ENCODE peak calls at places on chromosomes 16 and 17, in ten cellular contexts. One of them, this sample, is unnamed.
A peak's percentile ranks its signal among the peaks of the same experiment; 100 is the strongest.

GRCh38 chr17:29495011-29495410 is 71.8 kb downstream of the ABHD15 start:
- DNase-seq in transverse colon: no peak
- DNase-seq in upper lobe of left lung: no peak
- DNase-seq in HCT116: no peak
- DNase-seq in sigmoid colon: no peak
- DNase-seq in prostate gland: no peak
- DNase-seq in spleen: no peak
- DNase-seq in endothelial cell of umbilical vein: no peak
- DNase-seq in esophagus muscularis mucosa: no peak
- DNase-seq in breast epithelium: no peak
- DNase-seq in this sample: no peak

GRCh38 chr16:10521681-10522274 is 58.6 kb downstream of the EMP2 start:
- DNase-seq in transverse colon: peak; percentile 70
- DNase-seq in upper lobe of left lung: peak; percentile 35
- DNase-seq in HCT116: peak; percentile 42
- DNase-seq in sigmoid colon: peak; percentile 76
- DNase-seq in prostate gland: peak; percentile 47
- DNase-seq in spleen: no peak
- DNase-seq in endothelial cell of umbilical vein: peak; percentile 49
- DNase-seq in esophagus muscularis mucosa: no peak
- DNase-seq in breast epithelium: no peak
- DNase-seq in this sample: no peak

GRCh38 chr16:59971264-59971663 is 1237.1 kb upstream of the GOT2 start:
- DNase-seq in transverse colon: no peak
- DNase-seq in upper lobe of left lung: no peak
- DNase-seq in HCT116: no peak
- DNase-seq in sigmoid colon: no peak
- DNase-seq in prostate gland: no peak
- DNase-seq in spleen: no peak
- DNase-seq in endothelial cell of umbilical vein: peak; percentile 71
- DNase-seq in esophagus muscularis mucosa: no peak
- DNase-seq in breast epithelium: no peak
- DNase-seq in this sample: no peak

GRCh38 chr17:47800686-47801085 is 20.9 kb downstream of the OSBPL7 start:
- DNase-seq in transverse colon: no peak
- DNase-seq in upper lobe of left lung: no peak
- DNase-seq in HCT116: no peak
- DNase-seq in sigmoid colon: no peak
- DNase-seq in prostate gland: no peak
- DNase-seq in spleen: no peak
- DNase-seq in endothelial cell of umbilical vein: no peak
- DNase-seq in esophagus muscularis mucosa: no peak
- DNase-seq in breast epithelium: no peak
- DNase-seq in this sample: peak; percentile 85

GRCh38 chr17:42537826-42538451 is 1.9 kb downstream of the NAGLU start:
- DNase-seq in transverse colon: no peak
- DNase-seq in upper lobe of left lung: no peak
- DNase-seq in HCT116: no peak
- DNase-seq in sigmoid colon: no peak
- DNase-seq in prostate gland: no peak
- DNase-seq in spleen: no peak
- DNase-seq in endothelial cell of umbilical vein: no peak
- DNase-seq in esophagus muscularis mucosa: no peak
- DNase-seq in breast epithelium: no peak
- DNase-seq in this sample: no peak

GRCh38 chr17:28551421-28552186 is 820 bp downstream of the UNC119 start:
- DNase-seq in transverse colon: no peak
- DNase-seq in upper lobe of left lung: no peak
- DNase-seq in HCT116: no peak
- DNase-seq in sigmoid colon: no peak
- DNase-seq in prostate gland: no peak
- DNase-seq in spleen: peak; percentile 76
- DNase-seq in endothelial cell of umbilical vein: peak; percentile 24
- DNase-seq in esophagus muscularis mucosa: no peak
- DNase-seq in breast epithelium: no peak
- DNase-seq in this sample: no peak

GRCh38 chr17:27511154-27511553 is 54.9 kb downstream of the KSR1 start:
- DNase-seq in transverse colon: no peak
- DNase-seq in upper lobe of left lung: no peak
- DNase-seq in HCT116: no peak
- DNase-seq in sigmoid colon: no peak
- DNase-seq in prostate gland: no peak
- DNase-seq in spleen: no peak
- DNase-seq in endothelial cell of umbilical vein: no peak
- DNase-seq in esophagus muscularis mucosa: no peak
- DNase-seq in breast epithelium: no peak
- DNase-seq in this sample: no peak

GRCh38 chr16:10982430-10983174 is 38.2 kb downstream of the CLEC16A start:
- DNase-seq in transverse colon: no peak
- DNase-seq in upper lobe of left lung: no peak
- DNase-seq in HCT116: no peak
- DNase-seq in sigmoid colon: no peak
- DNase-seq in prostate gland: no peak
- DNase-seq in spleen: no peak
- DNase-seq in endothelial cell of umbilical vein: peak; percentile 29
- DNase-seq in esophagus muscularis mucosa: no peak
- DNase-seq in breast epithelium: no peak
- DNase-seq in this sample: no peak

GRCh38 chr17:80916246-80916645 is 75.4 kb upstream of the CHMP6 start:
- DNase-seq in transverse colon: no peak
- DNase-seq in upper lobe of left lung: no peak
- DNase-seq in HCT116: no peak
- DNase-seq in sigmoid colon: no peak
- DNase-seq in prostate gland: no peak
- DNase-seq in spleen: peak; percentile 36
- DNase-seq in endothelial cell of umbilical vein: no peak
- DNase-seq in esophagus muscularis mucosa: no peak
- DNase-seq in breast epithelium: no peak
- DNase-seq in this sample: no peak

GRCh38 chr17:6366144-6366755 is 68.7 kb downstream of the AIPL1 start:
- DNase-seq in transverse colon: no peak
- DNase-seq in upper lobe of left lung: no peak
- DNase-seq in HCT116: peak; percentile 53
- DNase-seq in sigmoid colon: no peak
- DNase-seq in prostate gland: no peak
- DNase-seq in spleen: no peak
- DNase-seq in endothelial cell of umbilical vein: no peak
- DNase-seq in esophagus muscularis mucosa: peak; percentile 89
- DNase-seq in breast epithelium: no peak
- DNase-seq in this sample: peak; percentile 92

GRCh38 chr17:37438141-37438540 is 31.5 kb downstream of the TADA2A start:
- DNase-seq in transverse colon: no peak
- DNase-seq in upper lobe of left lung: no peak
- DNase-seq in HCT116: no peak
- DNase-seq in sigmoid colon: no peak
- DNase-seq in prostate gland: no peak
- DNase-seq in spleen: no peak
- DNase-seq in endothelial cell of umbilical vein: peak; percentile 23
- DNase-seq in esophagus muscularis mucosa: no peak
- DNase-seq in breast epithelium: no peak
- DNase-seq in this sample: no peak

GRCh38 chr16:1472974-1473373 is 1.9 kb downstream of the CLCN7 start:
- DNase-seq in transverse colon: no peak
- DNase-seq in upper lobe of left lung: no peak
- DNase-seq in HCT116: no peak
- DNase-seq in sigmoid colon: no peak
- DNase-seq in prostate gland: no peak
- DNase-seq in spleen: no peak
- DNase-seq in endothelial cell of umbilical vein: no peak
- DNase-seq in esophagus muscularis mucosa: no peak
- DNase-seq in breast epithelium: no peak
- DNase-seq in this sample: no peak
- TF ChIP-seq POLR2A in transverse colon: no peak
- TF ChIP-seq POLR2A in upper lobe of left lung: no peak
- TF ChIP-seq POLR2A in HCT116: no peak
- TF ChIP-seq POLR2A in sigmoid colon: no peak
- TF ChIP-seq POLR2A in prostate gland: no peak
- TF ChIP-seq POLR2A in spleen: no peak
- TF ChIP-seq POLR2A in endothelial cell of umbilical vein: no peak
- TF ChIP-seq POLR2A in esophagus muscularis mucosa: no peak
- TF ChIP-seq POLR2A in breast epithelium: no peak
- TF ChIP-seq POLR2A in this sample: no peak

DNA sequence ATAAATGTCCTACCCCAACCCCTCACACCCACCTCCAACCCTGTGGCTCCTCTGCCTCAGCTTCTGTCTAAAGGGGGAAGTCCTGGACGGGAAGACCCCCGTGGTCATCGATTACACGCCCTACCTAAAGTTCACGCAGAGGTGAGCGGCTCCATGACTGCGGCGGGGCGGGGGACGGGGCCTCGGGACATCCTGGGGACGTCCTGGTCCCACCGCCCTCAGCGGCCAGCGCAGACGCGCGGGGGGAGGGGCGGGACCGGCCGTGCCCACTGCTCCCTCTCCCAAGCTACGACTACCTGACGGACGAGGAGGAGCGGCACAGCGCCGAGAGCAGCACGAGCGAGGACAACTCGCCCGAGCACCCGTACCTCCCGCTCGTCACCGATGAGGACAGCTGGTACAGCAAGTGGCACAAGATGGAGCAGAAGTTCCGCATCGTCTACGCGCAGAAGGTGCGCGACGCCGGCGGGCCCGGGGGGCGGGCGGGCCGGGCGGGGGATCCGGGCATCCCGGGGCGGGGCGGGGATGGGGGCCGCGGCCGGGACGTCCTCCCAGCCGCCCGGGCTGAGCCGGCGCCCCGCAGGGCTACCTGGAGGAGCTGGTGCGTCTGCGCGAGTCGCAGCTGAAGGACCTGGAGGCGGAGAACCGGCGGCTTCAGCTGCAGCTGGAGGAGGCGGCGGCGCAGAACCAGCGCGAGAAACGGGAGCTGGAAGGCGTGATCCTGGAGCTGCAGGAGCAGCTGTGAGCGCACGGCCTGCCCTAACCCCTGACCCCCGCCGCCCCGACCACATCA is 6.7 kb downstream of the RUNDC3A start:
- DNase-seq in transverse colon: peak; percentile 25
- DNase-seq in upper lobe of left lung: peak; percentile 39
- DNase-seq in HCT116: no peak
- DNase-seq in sigmoid colon: no peak
- DNase-seq in prostate gland: no peak
- DNase-seq in spleen: no peak
- DNase-seq in endothelial cell of umbilical vein: no peak
- DNase-seq in esophagus muscularis mucosa: no peak
- DNase-seq in breast epithelium: no peak
- DNase-seq in this sample: no peak
- TF ChIP-seq POLR2AphosphoS5 in transverse colon: no peak
- TF ChIP-seq POLR2AphosphoS5 in upper lobe of left lung: no peak
- TF ChIP-seq POLR2AphosphoS5 in HCT116: no peak
- TF ChIP-seq POLR2AphosphoS5 in sigmoid colon: no peak
- TF ChIP-seq POLR2AphosphoS5 in prostate gland: no peak
- TF ChIP-seq POLR2AphosphoS5 in spleen: no peak
- TF ChIP-seq POLR2AphosphoS5 in endothelial cell of umbilical vein: no peak
- TF ChIP-seq POLR2AphosphoS5 in esophagus muscularis mucosa: no peak
- TF ChIP-seq POLR2AphosphoS5 in breast epithelium: no peak
- TF ChIP-seq POLR2AphosphoS5 in this sample: no peak

GRCh38 chr16:85963746-85964370 is 64.9 kb downstream of the IRF8 start:
- DNase-seq in transverse colon: peak; percentile 51
- DNase-seq in upper lobe of left lung: peak; percentile 82
- DNase-seq in HCT116: no peak
- DNase-seq in sigmoid colon: peak; percentile 94
- DNase-seq in prostate gland: peak; percentile 24
- DNase-seq in spleen: no peak
- DNase-seq in endothelial cell of umbilical vein: no peak
- DNase-seq in esophagus muscularis mucosa: no peak
- DNase-seq in breast epithelium: peak; percentile 19
- DNase-seq in this sample: no peak
- H3K27ac ChIP-seq in transverse colon: peak overlapping the region; percentile 48
- H3K27ac ChIP-seq in upper lobe of left lung: no peak overlapping the region
- H3K27ac ChIP-seq in HCT116: no peak overlapping the region
- H3K27ac ChIP-seq in sigmoid colon: peak overlapping the region; percentile 65
- H3K27ac ChIP-seq in prostate gland: no peak overlapping the region
- H3K27ac ChIP-seq in spleen: peak overlapping the region; percentile 15
- H3K27ac ChIP-seq in endothelial cell of umbilical vein: no peak overlapping the region
- H3K27ac ChIP-seq in esophagus muscularis mucosa: peak overlapping the region; percentile 62
- H3K27ac ChIP-seq in breast epithelium: no peak overlapping the region
- H3K27ac ChIP-seq in this sample: no peak overlapping the region

GRCh38 chr17:17304521-17304985 is 1.4 kb downstream of the NT5M start:
- DNase-seq in transverse colon: no peak
- DNase-seq in upper lobe of left lung: no peak
- DNase-seq in HCT116: no peak
- DNase-seq in sigmoid colon: no peak
- DNase-seq in prostate gland: no peak
- DNase-seq in spleen: no peak
- DNase-seq in endothelial cell of umbilical vein: no peak
- DNase-seq in esophagus muscularis mucosa: no peak
- DNase-seq in breast epithelium: no peak
- DNase-seq in this sample: no peak

GRCh38 chr17:17300624-17301568 is 2.3 kb upstream of the NT5M start:
- DNase-seq in transverse colon: peak; percentile 52
- DNase-seq in upper lobe of left lung: peak; percentile 56
- DNase-seq in HCT116: no peak
- DNase-seq in sigmoid colon: peak; percentile 73
- DNase-seq in prostate gland: no peak
- DNase-seq in spleen: peak; percentile 86
- DNase-seq in endothelial cell of umbilical vein: peak; percentile 47
- DNase-seq in esophagus muscularis mucosa: no peak
- DNase-seq in breast epithelium: no peak
- DNase-seq in this sample: no peak

GRCh38 chr17:17303847-17304490 is 796 bp downstream of the NT5M start:
- DNase-seq in transverse colon: no peak
- DNase-seq in upper lobe of left lung: no peak
- DNase-seq in HCT116: no peak
- DNase-seq in sigmoid colon: no peak
- DNase-seq in prostate gland: no peak
- DNase-seq in spleen: no peak
- DNase-seq in endothelial cell of umbilical vein: no peak
- DNase-seq in esophagus muscularis mucosa: no peak
- DNase-seq in breast epithelium: no peak
- DNase-seq in this sample: no peak

GRCh38 chr17:17305282-17305801 is 2.2 kb downstream of the NT5M start:
- DNase-seq in transverse colon: peak; percentile 57
- DNase-seq in upper lobe of left lung: peak; percentile 53
- DNase-seq in HCT116: no peak
- DNase-seq in sigmoid colon: no peak
- DNase-seq in prostate gland: no peak
- DNase-seq in spleen: peak; percentile 88
- DNase-seq in endothelial cell of umbilical vein: no peak
- DNase-seq in esophagus muscularis mucosa: no peak
- DNase-seq in breast epithelium: no peak
- DNase-seq in this sample: no peak

DNA sequence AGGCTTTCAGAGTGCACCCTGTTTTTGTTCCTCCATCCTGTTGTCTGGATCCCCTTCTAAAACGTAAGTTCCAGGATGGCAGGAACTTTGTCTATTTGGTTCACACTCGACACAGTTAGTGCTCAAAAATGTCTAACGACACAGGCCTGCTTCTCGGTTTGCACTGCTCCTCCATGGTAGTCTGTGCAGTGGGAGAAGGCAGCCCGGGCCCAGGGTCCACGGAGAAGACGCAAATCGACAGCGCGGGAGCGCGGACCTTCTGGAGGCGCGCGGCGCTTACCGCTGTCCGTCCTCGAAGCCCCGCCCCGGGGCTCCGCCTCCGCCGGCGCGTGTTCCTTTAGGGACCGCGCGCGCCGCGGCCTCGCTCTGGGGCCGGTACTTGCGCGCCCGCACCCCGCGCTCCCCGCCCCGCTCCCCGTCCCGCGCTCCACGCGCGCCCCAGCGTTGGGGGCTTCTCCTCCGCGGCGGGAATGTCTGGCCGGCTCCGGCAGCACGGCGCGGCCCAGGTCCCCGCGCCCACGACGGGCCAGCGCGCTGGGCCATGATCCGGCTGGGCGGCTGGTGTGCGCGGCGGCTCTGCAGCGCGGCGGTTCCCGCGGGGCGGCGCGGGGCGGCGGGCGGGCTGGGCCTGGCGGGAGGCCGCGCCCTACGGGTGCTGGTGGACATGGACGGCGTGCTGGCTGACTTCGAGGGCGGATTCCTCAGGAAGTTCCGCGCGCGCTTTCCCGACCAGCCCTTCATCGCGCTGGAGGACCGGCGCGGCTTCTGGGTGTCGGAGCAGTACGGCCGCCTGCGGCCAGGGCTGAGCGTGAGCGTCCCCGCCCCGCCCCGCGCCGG is at the start of gene NT5M:
- DNase-seq in transverse colon: peak; percentile 80
- DNase-seq in upper lobe of left lung: peak; percentile 77
- DNase-seq in HCT116: no peak
- DNase-seq in sigmoid colon: peak; percentile 85
- DNase-seq in prostate gland: peak; percentile 78
- DNase-seq in spleen: peak; percentile 95
- DNase-seq in endothelial cell of umbilical vein: peak; percentile 60
- DNase-seq in esophagus muscularis mucosa: no peak
- DNase-seq in breast epithelium: peak; percentile 32
- DNase-seq in this sample: no peak
- TF ChIP-seq POLR2A in transverse colon: no peak
- TF ChIP-seq POLR2A in upper lobe of left lung: no peak
- TF ChIP-seq POLR2A in HCT116: peak; percentile 49
- TF ChIP-seq POLR2A in sigmoid colon: no peak
- TF ChIP-seq POLR2A in prostate gland: peak; percentile 37
- TF ChIP-seq POLR2A in spleen: no peak
- TF ChIP-seq POLR2A in endothelial cell of umbilical vein: peak; percentile 50
- TF ChIP-seq POLR2A in esophagus muscularis mucosa: no peak
- TF ChIP-seq POLR2A in breast epithelium: no peak
- TF ChIP-seq POLR2A in this sample: no peak